ENCODE peak calls at places on chromosomes 2 and 18, in four cellular contexts. W is stimulated activated CD4-positive, alpha-beta T cell treated with anti-CD3 and anti-CD28 coated beads, Interleukin-2, amount 100 ng/mL, for 48 hours; T is RCC 7860; O is T-helper 17 cell. Y is an unnamed sample.

GRCh38 chr2:133171396-133172004 is 396.8 kb downstream of the NCKAP5 start:
- DNase-seq in T (peak), W (no peak), O (no peak), Y (peak)

GRCh38 chr18:62784338-62784965 is 69.1 kb downstream of the PHLPP1 start:
- DNase-seq in T (no peak), O (no peak), W (no peak), Y (no peak)

GRCh38 chr2:41896186-41896846 is 151.5 kb upstream of the PKDCC start:
- DNase-seq in T (no peak), W (no peak), O (no peak), Y (no peak)

GRCh38 chr2:240247868-240248820 is 107.7 kb upstream of the OTOS start:
- DNase-seq in O (no peak), T (no peak), W (no peak), Y (no peak)

GRCh38 chr2:229160180-229160579 is 110.9 kb downstream of the PID1 start:
- DNase-seq in W (no peak), T (no peak), O (no peak), Y (no peak)

GRCh38 chr18:63545094-63545493 is 2.9 kb downstream of the SERPINB12 start:
- DNase-seq in T (no peak), W (no peak), O (no peak), Y (no peak)

GRCh38 chr2:86700705-86701104 is 19.4 kb upstream of the RMND5A start:
- DNase-seq in O (no peak), T (no peak), W (no peak), Y (no peak)

GRCh38 chr2:130251865-130252620 is 53.8 kb upstream of the TUBA3E start:
- DNase-seq in O (no peak), W (no peak), T (no peak), Y (no peak)

GRCh38 chr2:239825705-239825979 is 199.5 kb downstream of the NDUFA10 start:
- DNase-seq in O (no peak), T (no peak), W (no peak), Y (no peak)

GRCh38 chr2:8107162-8107561 is 574.7 kb upstream of the ID2 start:
- DNase-seq in O (no peak), W (no peak), T (no peak), Y (no peak)

GRCh38 chr2:15925819-15926218 is 14.5 kb upstream of the MYCN start:
- DNase-seq in T (no peak), O (no peak), W (no peak), Y (no peak)

GRCh38 chr18:45820144-45820745 is 5.2 kb upstream of the SIGLEC15 start:
- DNase-seq in T (no peak), W (no peak), O (no peak), Y (no peak)

Y was measured in iPS DF 6.9.